ENCODE peak calls at places on chromosomes 5 and 9, in four cellular contexts. L is breast epithelium, V is iPS-NIHi11, U is mucosa of gallbladder. W is an unnamed sample.

GRCh38 chr5:159503236-159503635 is 172.9 kb upstream of the IL12B start:
- DNase-seq in L (no peak), V (no peak), U (no peak), W (no peak)

GRCh38 chr9:126661521-126662251 is 48.0 kb downstream of the LMX1B start:
- DNase-seq in L (no peak), V (peak), U (no peak), W (peak)

GRCh38 chr5:54616031-54616430 is 98.5 kb downstream of the SNX18 start:
- DNase-seq in L (no peak), V (no peak), U (peak), W (peak)

GRCh38 chr9:104144336-104144735 is 50.2 kb downstream of the SMC2 start:
- DNase-seq in L (no peak), V (no peak), U (no peak), W (no peak)

GRCh38 chr5:109143001-109143400 is 266.8 kb downstream of the PJA2 start:
- DNase-seq in L (no peak), V (no peak), U (no peak), W (no peak)

GRCh38 chr5:103027267-103027666 is 92.7 kb downstream of the GIN1 start:
- DNase-seq in L (no peak), V (no peak), U (no peak), W (no peak)

GRCh38 chr9:37840560-37841194 is 40.1 kb downstream of the DCAF10 start:
- DNase-seq in L (no peak), V (no peak), U (no peak), W (peak)

GRCh38 chr5:179167871-179168451 is 107.8 kb downstream of the ZNF354C start:
- DNase-seq in L (no peak), V (no peak), U (no peak), W (no peak)